ENCODE peak calls at places on chromosomes 12 and 14, in five cellular contexts. One of them, this sample, is unnamed.
A peak's percentile ranks its signal among the peaks of the same experiment; 100 is the strongest.

GRCh38 chr12:10701226-10701681 is 21.9 kb downstream of the YBX3 start:
- DNase-seq in psoas muscle: no peak
- DNase-seq in lower lobe of right lung: no peak
- DNase-seq in astrocyte of the spinal cord: no peak
- DNase-seq in brain microvascular endothelial cell: no peak
- DNase-seq in this sample: peak; percentile 23

GRCh38 chr12:56522486-56523193 is 1.0 kb downstream of the RBMS2 start:
- DNase-seq in astrocyte of the spinal cord: peak; percentile 34
- DNase-seq in psoas muscle: no peak
- DNase-seq in brain microvascular endothelial cell: peak; percentile 13
- DNase-seq in lower lobe of right lung: no peak
- DNase-seq in this sample: no peak

GRCh38 chr14:88255196-88255595 is 67.9 kb downstream of the KCNK10 start:
- DNase-seq in psoas muscle: no peak
- DNase-seq in brain microvascular endothelial cell: no peak
- DNase-seq in astrocyte of the spinal cord: no peak
- DNase-seq in lower lobe of right lung: no peak
- DNase-seq in this sample: no peak

GRCh38 chr14:34711169-34711568 is 3.2 kb downstream of the CFL2 start:
- DNase-seq in psoas muscle: no peak
- DNase-seq in astrocyte of the spinal cord: peak; percentile 86
- DNase-seq in lower lobe of right lung: no peak
- DNase-seq in brain microvascular endothelial cell: peak; percentile 89
- DNase-seq in this sample: peak; percentile 76

GRCh38 chr14:56333361-56334279 is 215.4 kb downstream of the PELI2 start:
- DNase-seq in astrocyte of the spinal cord: peak; percentile 78
- DNase-seq in brain microvascular endothelial cell: peak; percentile 80
- DNase-seq in lower lobe of right lung: no peak
- DNase-seq in psoas muscle: no peak
- DNase-seq in this sample: no peak

GRCh38 chr12:107684990-107685359 is 624 bp upstream of the PWP1 start:
- DNase-seq in lower lobe of right lung: no peak
- DNase-seq in astrocyte of the spinal cord: peak; percentile 42
- DNase-seq in psoas muscle: no peak
- DNase-seq in brain microvascular endothelial cell: peak; percentile 23
- DNase-seq in this sample: no peak

GRCh38 chr14:46344327-46344937 is 307.1 kb downstream of the RPL10L start:
- DNase-seq in astrocyte of the spinal cord: peak; percentile 11
- DNase-seq in brain microvascular endothelial cell: peak; percentile 41
- DNase-seq in lower lobe of right lung: no peak
- DNase-seq in psoas muscle: no peak
- DNase-seq in this sample: no peak

GRCh38 chr12:27873010-27873409 is 93.0 kb upstream of the MANSC4 start:
- DNase-seq in psoas muscle: no peak
- DNase-seq in astrocyte of the spinal cord: no peak
- DNase-seq in brain microvascular endothelial cell: no peak
- DNase-seq in lower lobe of right lung: no peak
- DNase-seq in this sample: no peak

GRCh38 chr14:103716091-103716801 is 636 bp downstream of the ZFYVE21 start:
- DNase-seq in brain microvascular endothelial cell: no peak
- DNase-seq in psoas muscle: peak; percentile 76
- DNase-seq in astrocyte of the spinal cord: no peak
- DNase-seq in lower lobe of right lung: peak; percentile 72
- DNase-seq in this sample: no peak

GRCh38 chr12:93979189-93979588 is 169.2 kb upstream of the PLXNC1 start:
- DNase-seq in psoas muscle: no peak
- DNase-seq in astrocyte of the spinal cord: peak; percentile 29
- DNase-seq in brain microvascular endothelial cell: peak; percentile 8
- DNase-seq in lower lobe of right lung: no peak
- DNase-seq in this sample: peak; percentile 10

GRCh38 chr12:88638956-88639355 is 58.7 kb upstream of the KITLG start:
- DNase-seq in psoas muscle: no peak
- DNase-seq in astrocyte of the spinal cord: peak; percentile 11
- DNase-seq in lower lobe of right lung: no peak
- DNase-seq in brain microvascular endothelial cell: no peak
- DNase-seq in this sample: peak; percentile 43

GRCh38 chr12:67909091-67909531 is 80.1 kb upstream of the IFNG-AS1 start:
- DNase-seq in brain microvascular endothelial cell: peak; percentile 66
- DNase-seq in astrocyte of the spinal cord: peak; percentile 80
- DNase-seq in psoas muscle: no peak
- DNase-seq in lower lobe of right lung: no peak
- DNase-seq in this sample: peak; percentile 89

GRCh38 chr14:72891666-72892102 is 2.2 kb downstream of the DPF3 start:
- DNase-seq in brain microvascular endothelial cell: no peak
- DNase-seq in lower lobe of right lung: no peak
- DNase-seq in psoas muscle: no peak
- DNase-seq in astrocyte of the spinal cord: no peak
- DNase-seq in this sample: no peak

GRCh38 chr14:56844603-56845002 is 34.3 kb upstream of the OTX2 start:
- DNase-seq in lower lobe of right lung: no peak
- DNase-seq in astrocyte of the spinal cord: no peak
- DNase-seq in brain microvascular endothelial cell: no peak
- DNase-seq in psoas muscle: no peak
- DNase-seq in this sample: no peak

GRCh38 chr12:70670948-70671347 is 33.7 kb upstream of the PTPRB start:
- DNase-seq in brain microvascular endothelial cell: no peak
- DNase-seq in astrocyte of the spinal cord: no peak
- DNase-seq in lower lobe of right lung: no peak
- DNase-seq in psoas muscle: no peak
- DNase-seq in this sample: no peak

GRCh38 chr12:93850476-93850875 is 173.3 kb downstream of the CRADD start:
- DNase-seq in brain microvascular endothelial cell: no peak
- DNase-seq in psoas muscle: no peak
- DNase-seq in astrocyte of the spinal cord: no peak
- DNase-seq in lower lobe of right lung: no peak
- DNase-seq in this sample: no peak

GRCh38 chr14:69818760-69819191 is 21.7 kb upstream of the SLC10A1 start:
- DNase-seq in psoas muscle: peak; percentile 64
- DNase-seq in brain microvascular endothelial cell: peak; percentile 68
- DNase-seq in astrocyte of the spinal cord: peak; percentile 68
- DNase-seq in lower lobe of right lung: no peak
- DNase-seq in this sample: peak; percentile 11

GRCh38 chr14:94239416-94239815 is 53.7 kb downstream of the SERPINA10 start:
- DNase-seq in astrocyte of the spinal cord: no peak
- DNase-seq in brain microvascular endothelial cell: no peak
- DNase-seq in psoas muscle: no peak
- DNase-seq in lower lobe of right lung: no peak
- DNase-seq in this sample: no peak

GRCh38 chr14:94175403-94176146 is 1.5 kb downstream of the PPP4R4 start:
- DNase-seq in lower lobe of right lung: no peak
- DNase-seq in astrocyte of the spinal cord: no peak
- DNase-seq in brain microvascular endothelial cell: no peak
- DNase-seq in psoas muscle: no peak
- DNase-seq in this sample: no peak

GRCh38 chr14:50726372-50727107 is 58.4 kb upstream of the SAV1 start:
- DNase-seq in psoas muscle: no peak
- DNase-seq in brain microvascular endothelial cell: peak; percentile 1
- DNase-seq in lower lobe of right lung: no peak
- DNase-seq in astrocyte of the spinal cord: peak; percentile 83
- DNase-seq in this sample: peak; percentile 93

GRCh38 chr14:91898256-91898843 is 31.0 kb upstream of the TC2N start:
- DNase-seq in lower lobe of right lung: no peak
- DNase-seq in psoas muscle: no peak
- DNase-seq in astrocyte of the spinal cord: peak; percentile 6
- DNase-seq in brain microvascular endothelial cell: no peak
- DNase-seq in this sample: no peak

GRCh38 chr12:124910561-124911478 is 3.6 kb downstream of the UBC start:
- DNase-seq in brain microvascular endothelial cell: no peak
- DNase-seq in lower lobe of right lung: no peak
- DNase-seq in psoas muscle: no peak
- DNase-seq in astrocyte of the spinal cord: no peak
- DNase-seq in this sample: no peak

GRCh38 chr12:32454866-32455265 is 55.5 kb downstream of the FGD4 start:
- DNase-seq in lower lobe of right lung: no peak
- DNase-seq in brain microvascular endothelial cell: no peak
- DNase-seq in astrocyte of the spinal cord: peak; percentile 25
- DNase-seq in psoas muscle: no peak
- DNase-seq in this sample: no peak

GRCh38 chr14:92586001-92586947 is 72.7 kb downstream of the RIN3 start:
- DNase-seq in psoas muscle: no peak
- DNase-seq in brain microvascular endothelial cell: peak; percentile 90
- DNase-seq in astrocyte of the spinal cord: peak; percentile 98
- DNase-seq in lower lobe of right lung: no peak
- DNase-seq in this sample: peak; percentile 100

GRCh38 chr12:48862691-48863090 is 3.0 kb downstream of the RND1 start:
- DNase-seq in astrocyte of the spinal cord: no peak
- DNase-seq in psoas muscle: no peak
- DNase-seq in brain microvascular endothelial cell: no peak
- DNase-seq in lower lobe of right lung: no peak
- DNase-seq in this sample: no peak

GRCh38 chr12:57739914-57740538 is 1.5 kb upstream of the AGAP2 start:
- DNase-seq in brain microvascular endothelial cell: no peak
- DNase-seq in psoas muscle: no peak
- DNase-seq in astrocyte of the spinal cord: no peak
- DNase-seq in lower lobe of right lung: no peak
- DNase-seq in this sample: no peak

GRCh38 chr12:57738661-57739237 is at the start of gene AGAP2:
- DNase-seq in lower lobe of right lung: no peak
- DNase-seq in astrocyte of the spinal cord: no peak
- DNase-seq in brain microvascular endothelial cell: no peak
- DNase-seq in psoas muscle: no peak
- DNase-seq in this sample: no peak

GRCh38 chr12:57740656-57741412 is 2.3 kb upstream of the AGAP2 start:
- DNase-seq in lower lobe of right lung: peak; percentile 62
- DNase-seq in psoas muscle: no peak
- DNase-seq in brain microvascular endothelial cell: no peak
- DNase-seq in astrocyte of the spinal cord: no peak
- DNase-seq in this sample: no peak

GRCh38 chr12:57738142-57738474 is 434 bp downstream of the AGAP2 start:
- DNase-seq in psoas muscle: no peak
- DNase-seq in brain microvascular endothelial cell: no peak
- DNase-seq in lower lobe of right lung: no peak
- DNase-seq in astrocyte of the spinal cord: no peak
- DNase-seq in this sample: no peak

DNA sequence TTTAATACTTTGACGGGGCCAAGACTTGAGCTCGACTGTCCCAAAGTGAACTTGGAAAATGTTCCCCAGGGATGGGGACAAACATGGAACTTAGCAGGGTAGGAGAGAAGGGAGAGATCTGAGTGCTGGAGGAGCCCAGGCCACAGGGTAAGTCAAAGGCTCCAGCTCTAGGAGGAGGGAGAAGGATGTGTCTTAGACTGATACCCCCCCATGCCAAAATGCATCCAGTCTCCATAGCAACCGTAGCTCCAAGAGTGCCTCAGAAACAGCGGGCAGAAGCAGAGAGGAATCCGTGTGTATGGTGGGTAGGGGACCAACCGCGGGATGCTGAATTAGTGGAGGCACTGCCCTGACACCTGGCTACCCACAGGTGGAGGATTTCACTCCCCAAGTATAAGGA is 845 bp upstream of the AGAP2 start:
- DNase-seq in lower lobe of right lung: no peak
- DNase-seq in astrocyte of the spinal cord: no peak
- DNase-seq in psoas muscle: no peak
- DNase-seq in brain microvascular endothelial cell: no peak
- DNase-seq in this sample: no peak
- H3K4me3 ChIP-seq in lower lobe of right lung: no peak overlapping the region
- H3K4me3 ChIP-seq in astrocyte of the spinal cord: no peak overlapping the region
- H3K4me3 ChIP-seq in psoas muscle: no peak overlapping the region
- H3K4me3 ChIP-seq in brain microvascular endothelial cell: no peak overlapping the region
- H3K4me3 ChIP-seq in this sample: no peak overlapping the region

DNA sequence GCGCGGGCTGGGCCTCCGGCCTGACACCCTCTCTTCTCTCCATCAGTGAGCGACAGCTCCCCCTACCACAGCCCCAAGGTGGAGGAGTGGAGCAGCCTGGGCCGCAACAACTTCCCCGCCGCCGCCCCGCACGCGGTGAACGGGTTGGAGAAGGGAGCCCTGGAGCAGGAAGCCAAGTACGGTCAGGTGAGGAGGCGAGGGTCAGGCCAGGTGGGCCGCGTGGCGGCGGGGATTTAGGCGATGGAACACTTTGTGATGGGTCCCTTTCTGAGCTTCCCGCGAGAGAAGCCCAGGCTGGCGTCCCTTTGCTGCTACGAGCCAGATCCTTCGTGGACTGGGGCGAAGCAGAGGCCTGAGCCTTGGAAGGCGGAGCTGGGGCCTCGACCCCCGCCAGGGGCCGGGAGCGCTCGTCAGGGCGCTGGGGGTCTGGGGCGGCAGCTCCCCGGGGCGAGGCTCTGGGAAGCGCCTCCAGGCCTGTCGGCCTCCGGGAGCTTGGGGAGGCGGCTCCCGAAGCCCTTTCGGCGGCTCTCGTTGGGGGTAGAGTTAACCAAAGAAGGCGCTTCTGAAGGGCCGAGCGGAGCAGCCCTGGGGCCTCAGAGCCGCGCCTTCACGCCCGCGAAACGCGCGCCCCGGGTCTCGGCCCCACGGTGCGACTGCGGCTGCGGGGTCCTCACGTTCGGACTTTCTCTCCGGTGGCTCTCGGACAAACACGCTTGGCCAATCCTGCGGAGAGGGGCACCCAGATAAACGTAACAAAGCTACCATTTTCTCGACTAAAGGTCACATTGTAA is 5.0 kb downstream of the PAX9 start:
- DNase-seq in lower lobe of right lung: no peak
- DNase-seq in astrocyte of the spinal cord: no peak
- DNase-seq in brain microvascular endothelial cell: no peak
- DNase-seq in psoas muscle: no peak
- DNase-seq in this sample: no peak
- TF ChIP-seq CTCF in lower lobe of right lung: no peak
- TF ChIP-seq CTCF in astrocyte of the spinal cord: no peak
- TF ChIP-seq CTCF in brain microvascular endothelial cell: no peak
- TF ChIP-seq CTCF in psoas muscle: no peak
- TF ChIP-seq CTCF in this sample: no peak

DNA sequence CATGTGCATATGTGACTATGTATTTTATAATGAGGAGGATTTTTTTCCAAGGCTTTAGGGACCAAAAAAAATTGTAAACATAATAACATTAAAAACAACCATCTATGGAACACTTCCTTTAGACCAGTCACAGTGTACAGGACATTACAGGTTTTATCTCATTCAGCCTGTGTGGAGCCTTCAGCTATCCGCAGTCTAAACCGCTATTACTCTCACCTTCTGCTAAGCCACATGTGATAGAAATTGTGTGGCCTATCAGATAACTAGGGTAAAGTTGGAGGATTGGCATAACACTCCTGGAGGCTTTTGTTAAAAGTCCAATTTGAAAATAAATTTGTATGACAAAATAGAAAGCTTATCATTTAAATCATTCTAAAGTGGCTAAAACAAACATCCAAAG is 281.2 kb upstream of the TMTC1 start:
- DNase-seq in astrocyte of the spinal cord: no peak
- DNase-seq in psoas muscle: no peak
- DNase-seq in lower lobe of right lung: no peak
- DNase-seq in brain microvascular endothelial cell: no peak
- DNase-seq in this sample: no peak
- H3K4me3 ChIP-seq in astrocyte of the spinal cord: no peak overlapping the region
- H3K4me3 ChIP-seq in psoas muscle: no peak overlapping the region
- H3K4me3 ChIP-seq in lower lobe of right lung: no peak overlapping the region
- H3K4me3 ChIP-seq in brain microvascular endothelial cell: no peak overlapping the region
- H3K4me3 ChIP-seq in this sample: no peak overlapping the region

DNA sequence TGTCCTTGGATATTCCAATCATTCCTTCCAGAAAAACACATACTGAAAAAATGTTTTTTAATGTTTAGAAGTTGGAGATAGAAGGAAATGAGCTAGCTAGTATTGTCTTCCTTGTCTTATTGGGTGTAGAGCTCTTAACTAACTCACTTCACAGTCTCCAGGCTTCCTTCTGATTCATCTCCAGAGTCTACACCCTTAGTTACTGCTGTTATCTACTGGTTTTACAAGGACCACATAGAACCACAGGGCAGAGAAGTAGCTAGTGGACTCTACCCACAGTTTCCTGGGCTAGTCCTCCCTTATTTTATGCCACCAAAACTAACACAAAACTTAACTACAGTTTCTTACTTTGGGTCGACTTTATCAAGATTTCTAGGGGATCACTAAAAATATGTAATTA is 31.0 kb upstream of the DHRS4 start:
- DNase-seq in brain microvascular endothelial cell: no peak
- DNase-seq in astrocyte of the spinal cord: no peak
- DNase-seq in lower lobe of right lung: no peak
- DNase-seq in psoas muscle: no peak
- DNase-seq in this sample: no peak
- TF ChIP-seq CTCF in brain microvascular endothelial cell: no peak
- TF ChIP-seq CTCF in astrocyte of the spinal cord: no peak
- TF ChIP-seq CTCF in lower lobe of right lung: no peak
- TF ChIP-seq CTCF in psoas muscle: no peak
- TF ChIP-seq CTCF in this sample: no peak

This sample was measured in AG09309.